ENCODE peak calls at places on chromosomes 12 and 14, in six cellular contexts. S, U, L, P, Q and R are unnamed samples.

GRCh38 chr12:116955382-116956021 is 44.8 kb downstream of the FBXW8 start:
- DNase-seq in Q (no peak), P (peak; percentile 34), S (peak; percentile 74), L (peak; percentile 39), U (peak; percentile 86), R (no peak)

GRCh38 chr14:96888593-96888992 is 91.4 kb downstream of the VRK1 start:
- DNase-seq in P (no peak), S (no peak), U (no peak), Q (no peak), L (no peak), R (no peak)

GRCh38 chr14:88063807-88064206 is 58.9 kb downstream of the GPR65 start:
- DNase-seq in Q (no peak), L (no peak), P (no peak), U (no peak), S (no peak), R (no peak)

GRCh38 chr12:58918475-58918874 is 1.8 kb downstream of the LRIG3 start:
- DNase-seq in U (peak; percentile 34), S (no peak), Q (no peak), P (no peak), L (no peak), R (no peak)

GRCh38 chr12:117360551-117361311 is 695 bp downstream of the NOS1 start:
- DNase-seq in L (no peak), S (no peak), P (no peak), Q (no peak), U (no peak), R (no peak)

GRCh38 chr12:101908395-101908794 is 31.0 kb downstream of the DRAM1 start:
- DNase-seq in S (no peak), U (peak; percentile 48), L (no peak), P (no peak), Q (no peak), R (no peak)

GRCh38 chr12:108237272-108237671 is 101.8 kb downstream of the CMKLR1 start:
- DNase-seq in U (peak; percentile 53), S (no peak), L (no peak), P (no peak), Q (no peak), R (no peak)

GRCh38 chr14:99676657-99677056 is 7.4 kb upstream of the CYP46A1 start:
- DNase-seq in P (no peak), Q (no peak), L (no peak), U (peak; percentile 37), S (no peak), R (no peak)

GRCh38 chr14:73457050-73457934 is 1.1 kb downstream of the NUMB start:
- DNase-seq in P (no peak), U (peak; percentile 63), L (peak; percentile 74), S (peak; percentile 63), Q (no peak), R (peak; percentile 36)

GRCh38 chr12:46569826-46570390 is 197.3 kb upstream of the SLC38A2 start:
- DNase-seq in S (no peak), U (no peak), P (no peak), Q (no peak), L (no peak), R (no peak)

GRCh38 chr14:61452452-61452851 is 131.1 kb downstream of the PRKCH start:
- DNase-seq in S (no peak), P (no peak), Q (no peak), L (no peak), U (no peak), R (no peak)

GRCh38 chr12:120480211-120480610 is 10.7 kb upstream of the SRSF9 start:
- DNase-seq in U (no peak), S (no peak), L (no peak), Q (no peak), P (no peak), R (no peak)
- H3K27ac ChIP-seq in U (no peak overlapping the region), S (no peak overlapping the region), L (no peak overlapping the region), Q (peak overlapping the region; percentile 11), P (no peak overlapping the region), R (peak overlapping the region; percentile 18)

DNA sequence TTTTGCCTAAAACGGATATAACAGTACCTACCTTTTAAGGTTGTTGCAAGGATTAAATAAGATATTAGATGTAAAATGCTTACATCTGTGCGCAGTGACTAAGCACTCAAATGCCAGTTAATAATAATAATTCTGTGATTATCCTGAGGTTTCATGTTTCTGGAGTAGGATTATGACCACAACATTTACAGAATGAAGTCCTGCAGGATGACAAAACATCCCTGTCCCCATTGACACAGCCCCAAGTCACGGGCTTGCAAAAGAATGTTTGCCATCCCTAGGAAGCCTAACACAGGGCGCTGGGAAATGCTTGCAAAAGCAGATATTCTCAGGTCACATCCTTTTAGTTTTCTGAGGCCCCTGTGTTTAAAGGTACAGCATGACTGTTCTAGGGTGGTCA is 20.1 kb downstream of the SUSD6 start:
- DNase-seq in S (no peak), Q (no peak), P (no peak), L (no peak), U (peak; percentile 59), R (no peak)
- H3K27ac ChIP-seq in S (peak overlapping the region; percentile 80), Q (no peak overlapping the region), P (no peak overlapping the region), L (no peak overlapping the region), U (no peak overlapping the region), R (no peak overlapping the region)

GRCh38 chr14:22339277-22339676 is 249.7 kb downstream of the DAD1 start:
- DNase-seq in S (no peak), P (peak; percentile 67), L (peak; percentile 57), Q (no peak), U (no peak), R (peak; percentile 11)
- H3K27ac ChIP-seq in S (no peak overlapping the region), P (peak overlapping the region; percentile 69), L (peak overlapping the region; percentile 53), Q (peak overlapping the region; percentile 80), U (no peak overlapping the region), R (peak overlapping the region; percentile 79)

GRCh38 chr14:92922883-92923743 is at the start of gene CHGA:
- DNase-seq in U (no peak), Q (peak; percentile 11), P (peak; percentile 37), S (peak; percentile 86), L (peak; percentile 41), R (peak; percentile 32)
- H3K27ac ChIP-seq in U (no peak within 1 kb of the TSS), Q (no peak within 1 kb of the TSS), P (no peak within 1 kb of the TSS), S (no peak within 1 kb of the TSS), L (no peak within 1 kb of the TSS), R (no peak within 1 kb of the TSS)

DNA sequence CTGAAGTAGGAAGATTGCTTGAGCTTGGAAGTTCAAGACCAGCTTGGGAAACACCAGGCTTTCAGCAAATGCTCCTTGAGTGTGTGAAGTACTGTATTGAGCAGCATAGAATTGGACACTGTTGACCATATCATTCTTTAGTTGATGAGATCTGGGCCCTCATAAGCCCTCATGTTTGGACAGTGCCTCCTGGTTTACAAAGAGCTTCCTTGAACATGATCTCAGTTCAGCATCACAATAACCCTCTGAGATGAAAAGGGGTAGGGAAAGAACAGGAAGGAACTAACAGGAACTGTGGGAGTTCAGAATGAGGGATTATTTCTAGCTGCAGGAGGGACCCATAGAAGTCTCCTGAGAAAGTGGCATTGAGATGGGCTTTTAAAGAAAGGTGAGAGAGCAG is 153.2 kb downstream of the C12orf75 start:
- DNase-seq in U (no peak), P (no peak), L (no peak), Q (no peak), S (no peak), R (no peak)
- H3K27ac ChIP-seq in U (no peak overlapping the region), P (no peak overlapping the region), L (no peak overlapping the region), Q (no peak overlapping the region), S (no peak overlapping the region), R (no peak overlapping the region)

DNA sequence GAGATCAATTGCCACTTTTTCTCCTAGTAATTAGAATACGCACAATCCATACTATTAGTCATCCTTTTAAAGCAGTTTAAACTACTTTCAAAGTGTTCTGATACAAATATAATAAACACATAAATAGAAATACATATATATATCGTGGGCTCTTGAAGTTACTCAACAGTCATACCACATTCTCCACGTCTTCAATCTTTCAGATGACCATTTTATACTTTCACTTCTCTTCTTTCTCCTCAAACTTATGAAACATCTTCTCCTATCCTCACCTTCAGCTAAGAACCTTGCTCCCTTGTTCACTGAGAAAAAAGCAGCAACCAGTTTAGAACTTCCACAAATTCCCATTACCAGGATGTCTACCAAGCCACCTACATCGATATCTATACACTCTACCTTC is 19.2 kb downstream of the CEP290 start:
- DNase-seq in U (no peak), S (no peak), Q (no peak), P (no peak), L (no peak), R (no peak)
- H3K27ac ChIP-seq in U (no peak overlapping the region), S (no peak overlapping the region), Q (no peak overlapping the region), P (no peak overlapping the region), L (no peak overlapping the region), R (no peak overlapping the region)

GRCh38 chr12:53836119-53836655 is 84.4 kb upstream of the CISTR start:
- DNase-seq in L (no peak), P (no peak), S (no peak), Q (no peak), U (peak; percentile 38), R (no peak)
- H3K27ac ChIP-seq in L (no peak overlapping the region), P (no peak overlapping the region), S (no peak overlapping the region), Q (no peak overlapping the region), U (no peak overlapping the region), R (no peak overlapping the region)

GRCh38 chr14:103545219-103545914 is 16.4 kb downstream of the TRMT61A start:
- DNase-seq in L (no peak), U (no peak), P (no peak), Q (no peak), S (no peak), R (no peak)
- H3K27ac ChIP-seq in L (no peak overlapping the region), U (no peak overlapping the region), P (peak overlapping the region; percentile 94), Q (peak overlapping the region; percentile 97), S (no peak overlapping the region), R (peak overlapping the region; percentile 97)

DNA sequence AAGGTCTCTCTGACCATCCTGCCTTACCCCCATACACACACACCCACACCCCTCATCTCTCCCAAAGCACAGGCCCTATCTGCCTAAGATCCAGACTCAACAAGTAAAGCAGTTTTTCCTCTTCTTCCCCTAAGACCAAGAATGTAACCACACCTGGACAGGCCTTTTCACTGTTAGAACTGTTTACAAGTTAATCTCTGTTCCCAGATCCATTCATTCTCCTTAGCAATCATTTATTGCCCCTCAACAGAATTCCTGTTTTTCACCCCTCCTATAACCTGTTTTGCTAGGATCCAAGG is 1.9 kb upstream of the CIROP start:
- DNase-seq in S (no peak), L (no peak), U (no peak), P (no peak), Q (no peak), R (no peak)
- H3K27ac ChIP-seq in S (no peak overlapping the region), L (no peak overlapping the region), U (no peak overlapping the region), P (no peak overlapping the region), Q (no peak overlapping the region), R (no peak overlapping the region)